ENCODE peak calls at places on chromosome 7, in eight cellular contexts. O is SHP77, K is anterior cingulate cortex, W is ELR, H is left ventricle myocardium superior, F is T-cell, S is Ammon's horn, I is HCT116. P is an unnamed sample.

GRCh38 chr7:158135931-158136330 is 451.7 kb downstream of the PTPRN2 start:
- DNase-seq in O (no peak), F (no peak), S (no peak), K (no peak), I (no peak), H (no peak), W (no peak), P (no peak)

GRCh38 chr7:102279537-102280400 is 6.9 kb upstream of the SH2B2 start:
- DNase-seq in O (peak; percentile 45), I (peak; percentile 27), H (peak; percentile 57), K (peak; percentile 26), S (peak; percentile 70), W (peak; percentile 67), F (peak; percentile 26), P (peak; percentile 79)

GRCh38 chr7:5296627-5297226 is 14.0 kb downstream of the SLC29A4 start:
- DNase-seq in S (no peak), W (no peak), F (peak; percentile 29), H (no peak), K (no peak), I (no peak), O (no peak), P (no peak)

GRCh38 chr7:24907311-24907886 is 72.6 kb downstream of the OSBPL3 start:
- DNase-seq in O (no peak), H (no peak), S (no peak), I (peak; percentile 65), K (no peak), W (peak; percentile 90), F (no peak), P (no peak)

GRCh38 chr7:926061-927030 is 28.1 kb downstream of the ADAP1 start:
- DNase-seq in S (peak; percentile 81), O (no peak), I (no peak), F (no peak), W (no peak), K (peak; percentile 45), H (peak; percentile 30), P (no peak)

GRCh38 chr7:135167360-135167759 is 3.1 kb downstream of the CYREN start:
- DNase-seq in O (no peak), W (no peak), I (no peak), S (no peak), K (no peak), H (no peak), F (no peak), P (no peak)

GRCh38 chr7:7565746-7566650 is 686 bp upstream of the MIOS start:
- DNase-seq in O (no peak), S (peak; percentile 23), W (no peak), F (no peak), H (no peak), K (peak; percentile 9), I (peak; percentile 33), P (no peak)

GRCh38 chr7:84822941-84823510 is 363.8 kb downstream of the SEMA3D start:
- DNase-seq in H (no peak), S (no peak), O (no peak), F (no peak), K (no peak), W (no peak), I (no peak), P (no peak)

GRCh38 chr7:102883098-102883860 is 29.5 kb upstream of the LRRC17 start:
- DNase-seq in O (no peak), I (no peak), F (no peak), K (no peak), W (peak; percentile 68), S (no peak), H (no peak), P (no peak)

GRCh38 chr7:151088019-151088855 is 2.0 kb downstream of the AGAP3 start:
- DNase-seq in H (no peak), K (no peak), W (peak; percentile 64), F (no peak), I (no peak), O (no peak), S (no peak), P (no peak)

GRCh38 chr7:105365541-105366534 is 22.9 kb downstream of the SRPK2 start:
- DNase-seq in S (no peak), O (no peak), K (no peak), W (peak; percentile 26), H (no peak), F (no peak), I (no peak), P (no peak)

GRCh38 chr7:25537678-25538375 is 309.5 kb upstream of the NPVF start:
- DNase-seq in O (no peak), F (no peak), W (no peak), I (no peak), H (no peak), S (no peak), K (no peak), P (no peak)

GRCh38 chr7:130973637-130974036 is 239.6 kb upstream of the KLF14 start:
- DNase-seq in F (no peak), I (no peak), K (no peak), S (no peak), H (no peak), O (no peak), W (no peak), P (no peak)

GRCh38 chr7:12431886-12432285 is 28.2 kb upstream of the VWDE start:
- DNase-seq in I (no peak), H (no peak), F (no peak), K (no peak), W (peak; percentile 74), S (no peak), O (peak; percentile 80), P (no peak)

GRCh38 chr7:2006921-2007381 is 225.8 kb downstream of the MAD1L1 start:
- DNase-seq in K (no peak), H (peak; percentile 32), F (no peak), O (no peak), W (no peak), I (no peak), S (no peak), P (no peak)

GRCh38 chr7:45682836-45683555 is 108.8 kb downstream of the ADCY1 start:
- DNase-seq in O (no peak), H (no peak), S (peak; percentile 60), F (no peak), K (no peak), I (no peak), W (peak; percentile 22), P (no peak)

GRCh38 chr7:24978837-24979469 is 1.0 kb downstream of the OSBPL3 start:
- DNase-seq in O (no peak), F (no peak), S (peak; percentile 14), H (peak; percentile 35), I (no peak), W (no peak), K (no peak), P (peak; percentile 12)

GRCh38 chr7:130831817-130832481 is 97.9 kb upstream of the KLF14 start:
- DNase-seq in S (peak; percentile 47), I (peak; percentile 41), H (no peak), W (peak; percentile 67), F (no peak), K (no peak), O (no peak), P (peak; percentile 63)

GRCh38 chr7:21028186-21028989 is 241.7 kb upstream of the SP8 start:
- DNase-seq in W (no peak), O (peak; percentile 83), F (no peak), S (peak; percentile 15), I (no peak), H (no peak), K (no peak), P (no peak)

GRCh38 chr7:29194206-29194593 is 375 bp upstream of the CHN2 start:
- DNase-seq in I (no peak), O (peak; percentile 72), F (no peak), H (peak; percentile 46), S (peak; percentile 11), K (no peak), W (no peak), P (no peak)

GRCh38 chr7:28481131-28481926 is 69.0 kb downstream of the CREB5 start:
- DNase-seq in K (no peak), H (no peak), O (no peak), S (no peak), F (no peak), I (no peak), W (no peak), P (no peak)

GRCh38 chr7:47511698-47512370 is 70.1 kb downstream of the TNS3 start:
- DNase-seq in S (no peak), W (no peak), F (no peak), I (no peak), H (no peak), K (no peak), O (no peak), P (no peak)

GRCh38 chr7:71325151-71325550 is 193.2 kb downstream of the GALNT17 start:
- DNase-seq in F (no peak), O (no peak), I (no peak), H (no peak), W (no peak), K (no peak), S (no peak), P (peak; percentile 93)

GRCh38 chr7:21251166-21251806 is 176.6 kb upstream of the SP4 start:
- DNase-seq in O (no peak), K (no peak), F (no peak), H (no peak), S (no peak), I (no peak), W (no peak), P (no peak)

GRCh38 chr7:155533827-155534690 is 12.3 kb downstream of the CNPY1 start:
- DNase-seq in O (no peak), H (no peak), S (no peak), K (no peak), F (no peak), I (no peak), W (peak; percentile 28), P (peak; percentile 64)

GRCh38 chr7:45368129-45368807 is 205.9 kb upstream of the ADCY1 start:
- DNase-seq in W (no peak), K (no peak), I (no peak), F (no peak), O (no peak), S (no peak), H (no peak), P (no peak)

GRCh38 chr7:42770106-42770505 is 141.8 kb downstream of the C7orf25 start:
- DNase-seq in F (no peak), O (no peak), K (no peak), S (no peak), W (peak; percentile 36), H (no peak), I (no peak), P (no peak)

GRCh38 chr7:35727571-35727970 is 32.6 kb upstream of the HERPUD2 start:
- DNase-seq in F (no peak), S (no peak), K (no peak), I (no peak), H (no peak), W (no peak), O (no peak), P (no peak)

GRCh38 chr7:2726316-2727018 is 38.5 kb downstream of the AMZ1 start:
- DNase-seq in F (no peak), I (no peak), O (no peak), W (no peak), K (no peak), S (no peak), H (no peak), P (no peak)

GRCh38 chr7:18467011-18467410 is 28.5 kb upstream of the HDAC9 start:
- DNase-seq in S (no peak), F (no peak), K (no peak), O (no peak), H (no peak), W (no peak), I (no peak), P (no peak)

GRCh38 chr7:55026867-55027490 is 8.2 kb downstream of the EGFR start:
- DNase-seq in O (no peak), S (no peak), K (no peak), I (no peak), H (peak; percentile 32), W (no peak), F (no peak), P (no peak)

GRCh38 chr7:88363249-88363648 is 56.6 kb upstream of the STEAP4 start:
- DNase-seq in S (no peak), O (no peak), K (no peak), I (no peak), H (no peak), F (no peak), W (no peak), P (no peak)

GRCh38 chr7:75842836-75843446 is 29.3 kb upstream of the CCL24 start:
- DNase-seq in O (no peak), K (no peak), I (no peak), F (no peak), H (no peak), W (peak; percentile 94), S (no peak), P (no peak)

GRCh38 chr7:50531401-50531906 is 33.8 kb downstream of the DDC start:
- DNase-seq in W (peak; percentile 47), O (peak; percentile 92), I (peak; percentile 73), S (peak; percentile 70), K (no peak), H (no peak), F (no peak), P (peak; percentile 52)